ENCODE peak calls at places on chromosomes 4 and X, in five cellular contexts. J is esophagus muscularis mucosa, L is BE2C, D is aorta, E is heart left ventricle. C is an unnamed sample.

GRCh38 chr4:149884529-149885206 is 69.0 kb upstream of the IQCM start:
- DNase-seq in J (no peak), L (no peak), D (no peak), E (no peak), C (no peak)

GRCh38 chr4:119016636-119017035 is 119.0 kb upstream of the MYOZ2 start:
- DNase-seq in J (no peak), L (no peak), D (no peak), E (no peak), C (no peak)

GRCh38 chr4:72169861-72170260 is 138.1 kb downstream of the NPFFR2 start:
- DNase-seq in J (no peak), L (no peak), D (no peak), E (no peak), C (no peak)

GRCh38 chrX:19599253-19599652 is 83.9 kb upstream of the MAP3K15 start:
- DNase-seq in J (no peak), L (no peak), D (no peak), E (no peak), C (no peak)

GRCh38 chr4:150280081-150280950 is 202.1 kb downstream of the DCLK2 start:
- DNase-seq in J (no peak), L (no peak), D (no peak), E (no peak), C (no peak)

GRCh38 chrX:38880460-38880859 is 79.2 kb downstream of the MID1IP1 start:
- DNase-seq in J (no peak), L (no peak), D (no peak), E (no peak), C (no peak)

GRCh38 chr4:101953949-101954348 is 163.4 kb downstream of the BANK1 start:
- DNase-seq in J (no peak), L (no peak), D (no peak), E (no peak), C (no peak)

GRCh38 chrX:13699183-13699826 is 10.4 kb downstream of the RAB9A start:
- DNase-seq in J (no peak), L (no peak), D (no peak), E (no peak), C (no peak)

GRCh38 chr4:5708171-5708828 is at the start of gene EVC2:
- DNase-seq in J (no peak), L (no peak), D (peak), E (peak), C (peak)

GRCh38 chr4:152613841-152614240 is 66.0 kb downstream of the TMEM154 start:
- DNase-seq in J (peak), L (no peak), D (no peak), E (no peak), C (no peak)

GRCh38 chr4:111806331-111806730 is 338.9 kb upstream of the FAM241A start:
- DNase-seq in J (no peak), L (peak), D (no peak), E (no peak), C (no peak)

GRCh38 chr4:627347-627746 is 2.0 kb downstream of the PDE6B start:
- DNase-seq in J (no peak), L (no peak), D (peak), E (no peak), C (no peak)

GRCh38 chrX:76253432-76253831 is 80.6 kb downstream of the PBDC1 start:
- DNase-seq in J (no peak), L (peak), D (no peak), E (no peak), C (no peak)

GRCh38 chrX:128759745-128760144 is 707.5 kb upstream of the ACTRT1 start:
- DNase-seq in J (no peak), L (no peak), D (no peak), E (no peak), C (no peak)

GRCh38 chrX:128759177-128759576 is 707.0 kb upstream of the ACTRT1 start:
- DNase-seq in J (no peak), L (no peak), D (no peak), E (no peak), C (no peak)

DNA sequence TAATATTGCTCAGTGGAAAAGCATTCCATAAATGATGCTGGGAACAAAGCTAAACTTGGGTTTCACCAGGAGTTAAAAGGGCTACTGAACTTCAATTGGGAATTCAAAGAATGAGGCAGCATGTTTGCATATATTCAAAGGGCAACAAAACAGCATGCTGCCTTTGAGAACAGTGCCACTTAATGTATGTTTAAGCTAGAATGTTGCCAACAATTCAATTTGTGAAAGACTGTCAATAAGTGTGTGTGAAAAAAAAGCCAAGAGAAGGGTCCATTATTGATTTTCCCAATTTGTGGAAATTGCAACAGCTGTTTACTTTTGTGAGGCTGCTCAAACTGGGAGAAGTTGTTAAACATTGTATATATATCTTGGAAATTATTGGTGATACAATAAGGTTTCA is 701.9 kb upstream of the ACTRT1 start:
- DNase-seq in J (no peak), L (no peak), D (no peak), E (no peak), C (no peak)
- H3K4me3 ChIP-seq in J (no peak), L (no peak), D (no peak), E (no peak), C (no peak)

DNA sequence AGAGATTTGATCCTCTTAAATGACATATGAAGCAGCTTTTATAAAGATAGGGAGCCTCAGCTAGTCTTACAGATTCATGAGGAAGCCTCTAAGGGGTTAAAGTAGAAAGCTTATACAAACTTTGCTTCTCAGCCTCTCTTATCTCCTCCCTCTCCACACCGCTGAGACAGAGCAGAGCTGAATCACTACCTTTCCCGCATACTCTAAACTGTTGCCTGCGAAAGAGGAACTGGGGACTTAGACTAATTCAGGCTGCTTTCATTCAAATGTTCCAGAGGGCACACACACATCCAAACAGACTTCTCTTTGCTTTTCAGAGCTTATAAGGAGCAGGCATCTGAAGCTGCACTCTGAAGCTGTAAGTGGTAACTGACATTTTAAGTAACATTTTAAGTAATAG is at the start of gene SERTM2:
- DNase-seq in J (no peak), L (no peak), D (no peak), E (no peak), C (no peak)
- H3K4me3 ChIP-seq in J (no peak), L (peak), D (no peak), E (no peak), C (no peak)

GRCh38 chr4:99808260-99808857 is 8.3 kb upstream of the DAPP1 start:
- DNase-seq in J (no peak), L (peak), D (no peak), E (peak), C (peak)
- H3K4me3 ChIP-seq in J (no peak), L (no peak), D (no peak), E (no peak), C (no peak)

GRCh38 chr4:145618210-145618911 is 824 bp upstream of the MMAA start:
- DNase-seq in J (no peak), L (peak), D (no peak), E (peak), C (peak)

GRCh38 chr4:145623831-145624230 is 4.6 kb downstream of the MMAA start:
- DNase-seq in J (no peak), L (no peak), D (no peak), E (no peak), C (no peak)

GRCh38 chr4:145614235-145614615 is 5.0 kb upstream of the MMAA start:
- DNase-seq in J (no peak), L (no peak), D (no peak), E (no peak), C (no peak)

GRCh38 chr4:145618912-145619638 is at the start of gene MMAA:
- DNase-seq in J (peak), L (peak), D (peak), E (peak), C (peak)

DNA sequence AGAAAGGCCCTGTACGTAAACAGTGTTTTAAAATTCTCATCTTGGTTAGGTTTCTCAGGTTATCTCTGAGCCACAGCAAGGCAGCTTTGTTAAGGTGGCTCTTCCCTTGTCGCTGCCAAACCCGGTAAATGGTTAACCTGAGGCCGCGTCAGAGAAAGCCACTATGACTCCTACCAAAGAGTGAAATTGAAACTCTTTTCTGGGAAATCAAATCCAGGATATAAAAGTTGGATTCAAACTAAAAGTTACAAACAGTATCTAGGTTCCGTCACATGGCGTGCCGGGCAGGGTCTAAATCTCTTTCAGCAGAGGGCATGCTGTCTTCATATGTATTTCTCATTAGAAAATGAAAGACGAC is 433 bp downstream of the MMAA start:
- DNase-seq in J (no peak), L (peak), D (no peak), E (peak), C (peak)
- H3K4me3 ChIP-seq in J (peak), L (peak), D (peak), E (peak), C (peak)

GRCh38 chrX:150767045-150767395 is 73.8 kb downstream of the MTMR1 start:
- DNase-seq in J (no peak), L (no peak), D (no peak), E (no peak), C (peak)

GRCh38 chrX:150768132-150768485 is 74.9 kb downstream of the MTMR1 start:
- DNase-seq in J (no peak), L (no peak), D (no peak), E (no peak), C (no peak)

GRCh38 chrX:150768580-150769190 is 75.5 kb downstream of the MTMR1 start:
- DNase-seq in J (no peak), L (no peak), D (no peak), E (no peak), C (no peak)

GRCh38 chrX:150766351-150767044 is 73.3 kb downstream of the MTMR1 start:
- DNase-seq in J (no peak), L (no peak), D (no peak), E (no peak), C (no peak)

GRCh38 chrX:150767475-150768131 is 74.4 kb downstream of the MTMR1 start:
- DNase-seq in J (no peak), L (no peak), D (no peak), E (no peak), C (no peak)
- H3K4me3 ChIP-seq in J (no peak), L (no peak), D (no peak), E (no peak), C (no peak)